ENCODE peak calls at places on chromosome 2, in five cellular contexts. H is fibroblast of lung, K is fibroblast of the aortic adventitia, R is IMR-90, I is AG04449. M is an unnamed sample.

GRCh38 chr2:1544478-1545069 is 131.3 kb downstream of the TPO start:
- DNase-seq in I (no peak), R (peak), K (peak), H (peak), M (peak)

GRCh38 chr2:150076281-150076680 is 411.2 kb downstream of the RND3 start:
- DNase-seq in K (peak), H (peak), I (peak), R (peak), M (peak)

GRCh38 chr2:221994926-221995325 is 303.9 kb downstream of the PAX3 start:
- DNase-seq in I (no peak), R (no peak), K (no peak), H (no peak), M (no peak)

GRCh38 chr2:126187665-126188064 is 468.3 kb upstream of the GYPC start:
- DNase-seq in K (no peak), R (no peak), H (no peak), I (no peak), M (peak)

GRCh38 chr2:234731236-234731635 is 220.6 kb upstream of the SH3BP4 start:
- DNase-seq in H (no peak), R (no peak), K (no peak), I (no peak), M (no peak)

GRCh38 chr2:207767461-207768167 is 2.1 kb downstream of the FZD5 start:
- DNase-seq in I (no peak), H (peak), R (no peak), K (no peak), M (peak)

GRCh38 chr2:43292297-43292696 is 65.9 kb upstream of the ZFP36L2 start:
- DNase-seq in I (no peak), H (no peak), R (no peak), K (no peak), M (no peak)

GRCh38 chr2:42074661-42075060 is 26.8 kb downstream of the PKDCC start:
- DNase-seq in I (no peak), K (no peak), R (no peak), H (no peak), M (no peak)

GRCh38 chr2:85893428-85894258 is 4.9 kb upstream of the ST3GAL5 start:
- DNase-seq in I (no peak), K (peak), R (peak), H (peak), M (peak)

GRCh38 chr2:51025942-51026574 is 5.9 kb downstream of the NRXN1 start:
- DNase-seq in H (no peak), I (no peak), R (no peak), K (no peak), M (no peak)

GRCh38 chr2:134657650-134658250 is 61.0 kb downstream of the TMEM163 start:
- DNase-seq in H (no peak), K (peak), R (no peak), I (no peak), M (no peak)

GRCh38 chr2:182870227-182870626 is 3.8 kb upstream of the FRZB start:
- DNase-seq in K (no peak), I (no peak), R (no peak), H (no peak), M (no peak)

GRCh38 chr2:105785095-105785847 is 40.6 kb downstream of the NCK2 start:
- DNase-seq in R (no peak), H (no peak), I (no peak), K (no peak), M (no peak)

GRCh38 chr2:105788670-105789290 is 44.1 kb downstream of the NCK2 start:
- DNase-seq in K (no peak), I (no peak), H (peak), R (peak), M (no peak)

GRCh38 chr2:105789745-105790466 is 45.2 kb downstream of the NCK2 start:
- DNase-seq in I (peak), K (peak), H (peak), R (peak), M (peak)

GRCh38 chr2:105786231-105787230 is 41.8 kb downstream of the NCK2 start:
- DNase-seq in I (no peak), K (no peak), H (no peak), R (no peak), M (no peak)

DNA sequence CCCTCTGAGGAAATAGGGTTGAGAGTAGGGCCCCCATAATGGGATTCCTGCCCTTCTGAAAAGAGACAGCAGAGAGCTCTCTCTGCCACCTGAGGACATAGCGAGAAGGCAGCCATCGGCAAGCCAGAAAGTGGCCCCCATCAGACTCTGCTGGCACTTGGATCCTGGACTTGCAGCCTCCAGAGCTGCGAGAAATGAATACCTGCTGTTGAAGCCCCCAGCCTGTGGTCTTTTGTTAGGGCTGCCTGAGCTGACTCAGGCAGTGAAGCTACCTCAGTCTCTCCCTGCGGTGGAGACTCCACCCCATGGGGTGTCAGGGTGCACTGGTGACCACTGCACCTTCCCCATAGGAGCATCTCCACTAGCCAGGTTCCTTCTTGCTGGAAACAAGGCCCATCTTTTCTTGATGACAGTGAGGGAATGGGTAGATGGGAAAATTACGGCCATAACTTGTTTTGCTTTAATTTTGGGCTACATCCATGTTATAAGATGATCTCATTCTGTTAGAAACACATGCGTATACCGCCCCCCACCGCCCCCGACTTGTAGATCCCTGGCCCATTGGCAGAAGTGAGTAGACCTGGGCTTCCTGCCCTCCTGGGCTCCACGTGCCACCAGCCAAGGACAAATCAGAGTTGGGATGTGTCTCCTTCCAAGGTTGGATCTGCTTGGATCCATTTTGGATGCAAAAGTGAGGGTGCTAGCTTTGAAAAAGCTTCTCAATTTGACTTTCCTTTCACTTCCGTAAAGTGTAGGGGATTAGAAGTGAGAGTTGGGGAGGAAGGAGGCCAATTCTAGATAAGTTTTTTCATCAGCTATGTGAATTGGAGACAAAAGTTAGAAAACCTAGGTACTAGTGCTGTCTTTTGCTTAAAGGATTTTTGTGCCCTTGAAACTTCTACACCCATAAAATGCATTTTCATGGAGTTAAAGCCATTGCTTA is 42.9 kb downstream of the NCK2 start:
- DNase-seq in K (no peak), R (no peak), I (no peak), H (no peak), M (no peak)
- H3K4me3 ChIP-seq in K (no peak), R (no peak), I (no peak), H (no peak), M (no peak)

GRCh38 chr2:157504623-157505022 is 60.7 kb upstream of the CYTIP start:
- DNase-seq in I (no peak), K (no peak), H (no peak), R (no peak), M (no peak)

GRCh38 chr2:157508676-157509075 is 64.8 kb upstream of the CYTIP start:
- DNase-seq in K (no peak), R (no peak), I (no peak), H (no peak), M (no peak)

DNA sequence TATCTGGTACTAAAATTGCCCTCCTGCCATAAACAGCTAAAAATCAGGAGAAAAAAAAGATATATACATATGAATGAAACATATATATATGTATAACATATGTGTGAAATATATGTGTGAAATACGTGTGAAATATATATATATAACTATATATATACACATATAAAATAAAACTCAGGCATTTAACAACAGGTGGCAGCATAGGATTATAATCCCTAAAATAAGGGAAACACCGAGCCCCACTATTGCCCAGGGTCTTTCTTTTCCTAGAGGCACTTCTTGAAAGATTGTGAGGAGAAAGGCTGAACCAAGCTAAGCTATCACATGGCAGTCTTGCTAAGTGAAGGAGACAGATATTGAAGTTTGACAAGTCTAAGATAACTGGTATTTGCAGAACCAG is 65.9 kb upstream of the CYTIP start:
- DNase-seq in K (no peak), R (no peak), H (no peak), I (no peak), M (no peak)
- TF ChIP-seq CTCF in K (no peak), R (peak), H (no peak), I (no peak), M (no peak)

GRCh38 chr2:12929806-12930205 is 213.1 kb downstream of the TRIB2 start:
- DNase-seq in I (no peak), K (no peak), H (no peak), R (no peak), M (no peak)
- H3K4me3 ChIP-seq in I (no peak), K (no peak), H (no peak), R (no peak), M (no peak)

GRCh38 chr2:71154279-71154678 is 23.8 kb downstream of the MPHOSPH10 start:
- DNase-seq in I (no peak), K (no peak), R (no peak), H (no peak), M (no peak)
- TF ChIP-seq CTCF in I (no peak), K (no peak), R (no peak), H (no peak), M (no peak)

GRCh38 chr2:231487197-231487596 is 22.9 kb upstream of the NCL start:
- DNase-seq in K (no peak), R (no peak), I (no peak), H (no peak), M (no peak)

GRCh38 chr2:231482806-231483391 is 18.6 kb upstream of the NCL start:
- DNase-seq in H (peak), K (peak), I (no peak), R (peak), M (peak)

GRCh38 chr2:231479455-231479854 is 15.2 kb upstream of the NCL start:
- DNase-seq in R (no peak), K (no peak), H (no peak), I (no peak), M (no peak)

GRCh38 chr2:231480781-231481180 is 16.5 kb upstream of the NCL start:
- DNase-seq in K (no peak), H (no peak), I (no peak), R (no peak), M (no peak)

GRCh38 chr2:231483398-231484329 is 19.4 kb upstream of the NCL start:
- DNase-seq in R (no peak), H (no peak), I (no peak), K (peak), M (no peak)
- H3K4me3 ChIP-seq in R (no peak), H (no peak), I (peak), K (peak), M (no peak)

M was measured in astrocyte of the spinal cord.